ENCODE peak calls at places on chromosomes 6 and 20, in ten cellular contexts. R is stimulated activated CD4-positive, alpha-beta T cell treated with anti-CD3 and anti-CD28 coated beads, Interleukin-1b, Interleukin-23, amount 100 ng/mL, for 4 hours; L is lower lobe of right lung; I is amygdala; V is mesendoderm; X is AG08395; G is neural crest cell; K is HFF-Myc; N is GM12865; W is small intestine. A is an unnamed sample.
A peak's percentile ranks its signal among the peaks of the same experiment; 100 is the strongest.

GRCh38 chr6:55320691-55321086 is 6.6 kb upstream of the GFRAL start:
- DNase-seq in X (no peak), I (no peak), R (no peak), N (no peak), W (no peak), V (peak; percentile 15), G (no peak), L (no peak), K (no peak), A (no peak)

GRCh38 chr20:10453241-10453640 is 18.1 kb downstream of the SLX4IP start:
- DNase-seq in R (no peak), V (no peak), G (no peak), I (no peak), X (no peak), N (peak; percentile 89), L (no peak), W (peak; percentile 10), K (no peak), A (no peak)

GRCh38 chr20:57374931-57375651 is 16.1 kb upstream of the RBM38 start:
- DNase-seq in X (no peak), N (no peak), W (no peak), G (no peak), K (no peak), L (no peak), R (no peak), I (no peak), V (no peak), A (no peak)

GRCh38 chr20:32832664-32833063 is 12.9 kb downstream of the MAPRE1 start:
- DNase-seq in W (no peak), V (no peak), R (no peak), I (no peak), L (no peak), K (no peak), X (no peak), N (no peak), G (no peak), A (no peak)

GRCh38 chr20:461254-462198 is 807 bp downstream of the TBC1D20 start:
- DNase-seq in R (peak; percentile 18), V (peak; percentile 60), X (peak; percentile 65), G (peak; percentile 33), L (peak; percentile 75), N (peak; percentile 56), K (no peak), W (peak; percentile 45), I (no peak), A (no peak)

GRCh38 chr20:20740595-20740994 is 28.2 kb upstream of the RALGAPA2 start:
- DNase-seq in V (no peak), N (no peak), I (no peak), X (no peak), G (no peak), W (no peak), L (no peak), K (no peak), R (no peak), A (no peak)

GRCh38 chr6:75202676-75203131 is 3.1 kb downstream of the COL12A1 start:
- DNase-seq in N (no peak), I (no peak), R (no peak), G (no peak), V (peak; percentile 7), K (no peak), X (no peak), L (no peak), W (no peak), A (no peak)

GRCh38 chr6:53309059-53309896 is 39.5 kb downstream of the ELOVL5 start:
- DNase-seq in X (peak; percentile 55), V (no peak), L (no peak), N (peak; percentile 81), W (peak; percentile 28), I (no peak), R (no peak), G (no peak), K (no peak), A (no peak)

GRCh38 chr20:2387180-2387577 is 6.5 kb downstream of the TGM6 start:
- DNase-seq in I (no peak), R (peak; percentile 29), G (peak; percentile 45), N (peak; percentile 76), W (no peak), K (peak; percentile 22), L (no peak), X (no peak), V (peak; percentile 74), A (no peak)

GRCh38 chr6:32255212-32256153 is 31.6 kb upstream of the NOTCH4 start:
- DNase-seq in W (peak; percentile 63), I (peak; percentile 33), K (peak; percentile 91), N (peak; percentile 79), V (peak; percentile 97), G (peak; percentile 55), X (peak; percentile 94), L (peak; percentile 68), R (peak; percentile 65), A (peak; percentile 85)

GRCh38 chr6:43772571-43773049 is 2.6 kb downstream of the VEGFA start:
- DNase-seq in V (peak; percentile 83), W (peak; percentile 43), N (peak; percentile 26), L (no peak), R (no peak), K (no peak), X (no peak), I (no peak), G (peak; percentile 39), A (no peak)

GRCh38 chr20:237479-237878 is 10.4 kb downstream of the DEFB129 start:
- DNase-seq in K (no peak), L (peak; percentile 69), X (no peak), V (no peak), R (peak; percentile 11), G (no peak), W (no peak), N (no peak), I (no peak), A (no peak)

GRCh38 chr20:77231-77630 is 10.2 kb upstream of the DEFB125 start:
- DNase-seq in L (no peak), R (no peak), K (no peak), G (no peak), X (no peak), N (no peak), V (no peak), I (no peak), W (no peak), A (no peak)

GRCh38 chr6:117110146-117110545 is 155.2 kb upstream of the VGLL2 start:
- DNase-seq in X (no peak), W (no peak), G (no peak), L (no peak), R (no peak), N (no peak), K (no peak), I (no peak), V (no peak), A (no peak)

GRCh38 chr20:61361501-61361900 is 109.4 kb downstream of the CDH4 start:
- DNase-seq in G (no peak), R (no peak), L (no peak), W (no peak), I (no peak), K (no peak), V (no peak), X (no peak), N (no peak), A (no peak)

GRCh38 chr20:52127309-52127708 is 64.3 kb downstream of the ZFP64 start:
- DNase-seq in N (no peak), X (no peak), R (no peak), L (no peak), V (no peak), G (no peak), W (no peak), K (no peak), I (no peak), A (no peak)

GRCh38 chr6:7098974-7099373 is 8.8 kb upstream of the RREB1 start:
- DNase-seq in W (peak; percentile 77), G (no peak), K (no peak), N (no peak), I (no peak), L (no peak), R (no peak), V (no peak), X (no peak), A (no peak)

GRCh38 chr6:40714576-40715500 is 127.7 kb upstream of the LRFN2 start:
- DNase-seq in W (peak; percentile 74), V (no peak), K (no peak), G (no peak), X (no peak), L (no peak), R (no peak), N (no peak), I (no peak), A (no peak)

GRCh38 chr6:165952514-165952913 is 215.1 kb downstream of the TBXT start:
- DNase-seq in I (no peak), G (no peak), V (no peak), L (no peak), X (no peak), N (no peak), K (no peak), W (no peak), R (no peak), A (no peak)

GRCh38 chr20:50270569-50270968 is 79.9 kb downstream of the CEBPB start:
- DNase-seq in L (peak; percentile 76), I (no peak), X (no peak), R (no peak), N (no peak), K (no peak), W (no peak), G (no peak), V (no peak), A (no peak)

GRCh38 chr6:44342052-44342451 is 398 bp upstream of the SPATS1 start:
- DNase-seq in R (no peak), N (no peak), K (no peak), G (no peak), I (no peak), L (no peak), W (no peak), V (no peak), X (no peak), A (no peak)

GRCh38 chr20:63273635-63274380 is 1.2 kb downstream of the ARFGAP1 start:
- DNase-seq in G (no peak), I (no peak), N (no peak), X (peak; percentile 79), K (peak; percentile 26), L (no peak), V (no peak), W (peak; percentile 46), R (no peak), A (peak; percentile 80)

GRCh38 chr6:143037470-143037869 is 23.2 kb upstream of the AIG1 start:
- DNase-seq in I (no peak), W (no peak), R (no peak), L (no peak), G (no peak), V (no peak), K (no peak), N (no peak), X (no peak), A (no peak)

GRCh38 chr6:161228911-161229591 is 44.8 kb downstream of the AGPAT4 start:
- DNase-seq in K (peak; percentile 61), W (no peak), X (peak; percentile 89), N (peak; percentile 30), I (no peak), L (no peak), R (no peak), G (no peak), V (peak; percentile 31), A (peak; percentile 86)

GRCh38 chr6:113654396-113654795 is 202.7 kb upstream of the MARCKS start:
- DNase-seq in I (no peak), N (no peak), R (no peak), W (no peak), K (no peak), X (peak; percentile 47), L (peak; percentile 89), G (no peak), V (no peak), A (no peak)

GRCh38 chr6:14228571-14228970 is 111.0 kb downstream of the CD83 start:
- DNase-seq in V (no peak), R (no peak), X (peak; percentile 80), L (no peak), K (peak; percentile 77), I (no peak), N (no peak), G (no peak), W (no peak), A (no peak)

GRCh38 chr20:1449370-1449769 is 17.3 kb downstream of the NSFL1C start:
- DNase-seq in V (no peak), L (no peak), X (no peak), K (no peak), N (no peak), W (no peak), G (no peak), R (no peak), I (no peak), A (no peak)

GRCh38 chr6:12947191-12947795 is 230.7 kb downstream of the PHACTR1 start:
- DNase-seq in L (no peak), N (no peak), W (no peak), K (no peak), G (no peak), X (peak; percentile 18), R (no peak), V (no peak), I (no peak), A (no peak)